ENCODE peak calls at places on chromosomes 7 and 10, in eight cellular contexts. X is bronchial epithelial cell; S is progenitor cell of endocrine pancreas; G is thoracic aorta; A is stimulated activated CD4-positive, alpha-beta T cell treated with anti-CD3 and anti-CD28 coated beads, Interleukin-15, amount 100 ng/mL, for 24 hours; Y is left lobe of liver; O is CD4-positive, CD25-positive, alpha-beta regulatory T cell; V is memory B cell. N is an unnamed sample.

GRCh38 chr7:117124585-117125220 is 171.4 kb downstream of the ST7 start:
- DNase-seq in X (peak), S (no peak), G (peak), A (peak), Y (peak), O (peak), V (no peak), N (peak)

GRCh38 chr10:116264296-116264695 is 8.7 kb downstream of the GFRA1 start:
- DNase-seq in X (no peak), S (no peak), G (no peak), A (no peak), Y (no peak), O (no peak), V (no peak), N (no peak)

GRCh38 chr7:77811895-77812685 is 13.5 kb downstream of the PHTF2 start:
- DNase-seq in X (peak), S (no peak), G (no peak), A (no peak), Y (no peak), O (no peak), V (no peak), N (no peak)

GRCh38 chr10:2106641-2107040 is 369.3 kb upstream of the ADARB2 start:
- DNase-seq in X (peak), S (no peak), G (no peak), A (no peak), Y (no peak), O (no peak), V (no peak), N (no peak)

GRCh38 chr7:4436361-4436899 is 245.7 kb upstream of the FOXK1 start:
- DNase-seq in X (no peak), S (no peak), G (no peak), A (no peak), Y (no peak), O (no peak), V (no peak), N (no peak)

GRCh38 chr10:34313888-34314287 is 501.2 kb downstream of the PARD3 start:
- DNase-seq in X (no peak), S (no peak), G (no peak), A (no peak), Y (no peak), O (no peak), V (no peak), N (no peak)

GRCh38 chr10:32004161-32004591 is 52.0 kb downstream of the KIF5B start:
- DNase-seq in X (no peak), S (no peak), G (no peak), A (no peak), Y (peak), O (no peak), V (no peak), N (no peak)

GRCh38 chr10:129514568-129515451 is 47.8 kb downstream of the MGMT start:
- DNase-seq in X (no peak), S (no peak), G (no peak), A (no peak), Y (no peak), O (no peak), V (no peak), N (no peak)

GRCh38 chr10:78964952-78965633 is 103.7 kb upstream of the ZMIZ1 start:
- DNase-seq in X (peak), S (peak), G (peak), A (no peak), Y (no peak), O (no peak), V (no peak), N (no peak)